ENCODE peak calls at places on chromosomes 16 and 17, in six cellular contexts. S is K562; L is lower lobe of right lung; I is WTC11; O is activated CD4-positive, alpha-beta T cell treated with anti-CD3 and anti-CD28 coated beads for 48 hours; G is retina. P is an unnamed sample.

GRCh38 chr16:66960270-66960669 is 796 bp upstream of the CES3 start:
- DNase-seq in S (no peak), O (no peak), L (no peak), I (no peak), G (no peak), P (no peak)

GRCh38 chr16:70529051-70529777 is 5.6 kb downstream of the SF3B3 start:
- DNase-seq in O (no peak), I (no peak), G (no peak), L (no peak), S (peak), P (peak)

GRCh38 chr17:83125515-83126274 is 46.3 kb downstream of the METRNL start:
- DNase-seq in L (peak), I (no peak), S (no peak), O (peak), G (no peak), P (no peak)

GRCh38 chr17:47882247-47882646 is 13.8 kb upstream of the SP2 start:
- DNase-seq in L (no peak), I (no peak), G (no peak), S (no peak), O (no peak), P (no peak)

GRCh38 chr16:14358697-14359305 is 271.3 kb downstream of the PARN start:
- DNase-seq in G (no peak), I (no peak), O (no peak), S (no peak), L (peak), P (no peak)

GRCh38 chr17:73069164-73069774 is 23.2 kb downstream of the SLC39A11 start:
- DNase-seq in S (no peak), L (no peak), G (no peak), O (no peak), I (no peak), P (no peak)

GRCh38 chr17:79350516-79350915 is 260.3 kb downstream of the RBFOX3 start:
- DNase-seq in G (no peak), I (no peak), L (no peak), O (no peak), S (no peak), P (no peak)

GRCh38 chr17:77475012-77475976 is 334.5 kb downstream of the SEC14L1 start:
- DNase-seq in S (no peak), L (no peak), O (peak), G (no peak), I (no peak), P (no peak)

GRCh38 chr17:4620531-4621101 is 20.9 kb downstream of the ALOX15 start:
- DNase-seq in S (no peak), I (no peak), G (no peak), L (no peak), O (no peak), P (no peak)

GRCh38 chr17:66691644-66692500 is 143.0 kb upstream of the CACNG5 start:
- DNase-seq in S (no peak), O (no peak), G (no peak), L (peak), I (no peak), P (peak)

GRCh38 chr17:48541574-48542113 is 3.3 kb downstream of the HOXB2 start:
- DNase-seq in I (no peak), S (peak), O (peak), G (no peak), L (no peak), P (peak)

GRCh38 chr17:48611681-48612455 is 1.1 kb upstream of the HOXB7 start:
- DNase-seq in I (peak), S (no peak), O (no peak), L (no peak), G (no peak), P (no peak)

GRCh38 chr16:85304337-85304736 is 192.1 kb upstream of the CIBAR2 start:
- DNase-seq in O (no peak), G (no peak), I (no peak), S (no peak), L (no peak), P (no peak)

GRCh38 chr17:13917635-13918034 is 151.7 kb upstream of the COX10 start:
- DNase-seq in L (no peak), O (no peak), S (no peak), I (no peak), G (no peak), P (peak)

GRCh38 chr17:4607773-4608187 is 23.5 kb downstream of the SMTNL2 start:
- DNase-seq in I (no peak), S (peak), O (no peak), G (peak), L (peak), P (peak)

GRCh38 chr16:66196770-66197169 is 169.7 kb upstream of the CDH5 start:
- DNase-seq in L (no peak), I (no peak), G (no peak), O (no peak), S (no peak), P (no peak)

GRCh38 chr17:41687828-41688640 is 651 bp upstream of the EIF1 start:
- DNase-seq in I (no peak), S (no peak), O (peak), L (peak), G (no peak), P (peak)

GRCh38 chr16:17590711-17591654 is 120.2 kb upstream of the XYLT1 start:
- DNase-seq in L (no peak), G (no peak), I (no peak), O (peak), S (no peak), P (peak)

GRCh38 chr17:13266596-13266995 is 248.8 kb upstream of the ELAC2 start:
- DNase-seq in S (no peak), I (no peak), G (no peak), L (no peak), O (no peak), P (no peak)

GRCh38 chr16:53257001-53257400 is 177.3 kb upstream of the RBL2 start:
- DNase-seq in L (no peak), O (no peak), I (no peak), G (no peak), S (no peak), P (no peak)

GRCh38 chr17:70080541-70081347 is 5.7 kb downstream of the KCNJ16 start:
- DNase-seq in G (no peak), L (no peak), O (no peak), I (no peak), S (no peak), P (no peak)

GRCh38 chr17:49497147-49498036 is 2.3 kb downstream of the NGFR start:
- DNase-seq in O (peak), I (peak), G (peak), S (no peak), L (no peak), P (no peak)

GRCh38 chr16:19242186-19242585 is 43.3 kb upstream of the CLEC19A start:
- DNase-seq in I (no peak), L (no peak), S (no peak), G (no peak), O (no peak), P (no peak)

GRCh38 chr16:83963277-83964119 is 4.5 kb upstream of the NECAB2 start:
- DNase-seq in O (no peak), S (no peak), G (no peak), L (peak), I (no peak), P (no peak)

P was measured in OCI-M1.